ENCODE peak calls at places on chromosome 16, in seven cellular contexts. L is HCT116, B is HepG2, C is GM12878, S is K562, K is SK-N-SH, U is endothelial cell of umbilical vein. W is an unnamed sample.
A peak's percentile ranks its signal among the peaks of the same experiment; 100 is the strongest.

GRCh38 chr16:68319185-68319908 is 8.5 kb downstream of the PRMT7 start:
- DNase-seq in B (no peak), L (no peak), S (no peak), U (no peak), K (no peak), C (no peak), W (no peak)

GRCh38 chr16:87303431-87303930 is 13.7 kb downstream of the C16orf95 start:
- DNase-seq in K (no peak), L (no peak), U (no peak), B (peak; percentile 25), C (no peak), S (peak; percentile 53), W (no peak)

GRCh38 chr16:89595330-89596060 is 17.9 kb upstream of the DPEP1 start:
- DNase-seq in K (no peak), B (no peak), L (no peak), U (no peak), S (no peak), C (no peak), W (no peak)

GRCh38 chr16:50838165-50838564 is 96.3 kb downstream of the CYLD start:
- DNase-seq in U (no peak), B (no peak), S (no peak), C (no peak), K (no peak), L (no peak), W (no peak)

GRCh38 chr16:3349175-3349574 is 6.5 kb upstream of the OR2C1 start:
- DNase-seq in B (no peak), U (no peak), K (peak; percentile 7), S (no peak), C (no peak), L (no peak), W (no peak)

GRCh38 chr16:86783626-86784266 is 205.4 kb downstream of the FOXL1 start:
- DNase-seq in S (no peak), K (no peak), L (no peak), B (no peak), U (no peak), C (no peak), W (no peak)

GRCh38 chr16:27407158-27407557 is 5.2 kb downstream of the IL21R start:
- DNase-seq in U (no peak), C (no peak), L (no peak), B (no peak), K (no peak), S (no peak), W (no peak)

GRCh38 chr16:50735629-50736122 is 6.2 kb upstream of the CYLD start:
- DNase-seq in B (no peak), K (no peak), C (peak; percentile 81), S (no peak), U (no peak), L (no peak), W (no peak)

GRCh38 chr16:75073551-75074414 is 42.8 kb downstream of the LDHD start:
- DNase-seq in U (no peak), S (no peak), C (no peak), L (no peak), B (no peak), K (no peak), W (no peak)

GRCh38 chr16:31382485-31383161 is 10.5 kb upstream of the ITGAD start:
- DNase-seq in S (peak; percentile 71), L (peak; percentile 33), C (no peak), B (peak; percentile 42), U (peak; percentile 35), K (peak; percentile 71), W (peak; percentile 89)

GRCh38 chr16:84479716-84480450 is 24.6 kb downstream of the MEAK7 start:
- DNase-seq in B (no peak), C (no peak), L (no peak), K (no peak), S (no peak), U (no peak), W (no peak)

GRCh38 chr16:84483882-84484565 is 20.4 kb downstream of the MEAK7 start:
- DNase-seq in K (no peak), U (no peak), C (no peak), B (no peak), S (no peak), L (no peak), W (no peak)

GRCh38 chr16:84482001-84482891 is 22.2 kb downstream of the MEAK7 start:
- DNase-seq in L (no peak), B (no peak), K (peak; percentile 66), S (no peak), C (no peak), U (peak; percentile 52), W (no peak)

GRCh38 chr16:84482951-84483881 is 21.2 kb downstream of the MEAK7 start:
- DNase-seq in K (no peak), S (no peak), C (no peak), L (no peak), B (no peak), U (no peak), W (no peak)

DNA sequence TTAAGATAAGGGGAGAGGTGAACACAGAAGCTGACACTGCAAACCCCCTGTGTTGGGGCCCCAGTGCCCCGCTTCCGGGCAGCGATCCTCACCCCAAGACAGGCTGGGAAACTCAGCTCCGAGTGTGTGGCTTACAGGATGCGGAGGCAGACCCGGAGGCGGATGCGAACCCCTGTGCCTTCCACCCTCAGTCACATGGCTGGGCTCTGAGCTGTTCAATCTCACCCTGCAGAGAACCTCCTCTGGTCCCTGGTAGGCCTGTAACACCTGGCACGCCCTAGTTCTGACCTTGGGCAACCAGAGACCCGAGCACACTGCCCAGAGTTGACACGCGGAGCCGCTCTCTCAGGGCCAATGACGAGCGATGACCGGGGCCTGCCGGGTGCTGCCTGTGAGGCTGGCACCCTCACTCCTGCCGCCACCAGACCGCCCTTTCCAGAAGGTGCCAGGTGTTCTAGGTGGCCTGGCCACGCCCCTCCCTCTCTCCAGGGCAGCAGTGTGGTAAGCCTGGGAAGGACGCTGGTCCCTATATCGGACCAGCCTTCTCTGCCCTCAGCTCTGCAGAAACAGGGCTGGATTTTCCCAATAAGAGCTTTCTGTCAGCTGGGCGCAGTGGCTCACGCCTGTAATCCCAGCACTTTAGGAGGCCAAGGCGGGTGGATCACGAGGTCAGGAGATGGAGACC is 23.3 kb downstream of the MEAK7 start:
- DNase-seq in K (no peak), L (no peak), U (no peak), B (no peak), S (no peak), C (no peak), W (no peak)
- H3K27ac ChIP-seq in K (no peak overlapping the region), L (no peak overlapping the region), U (no peak overlapping the region), B (no peak overlapping the region), S (no peak overlapping the region), C (no peak overlapping the region), W (no peak overlapping the region)

GRCh38 chr16:57689772-57690558 is 4.6 kb upstream of the DRC7 start:
- DNase-seq in C (peak; percentile 57), B (no peak), S (peak; percentile 89), U (peak; percentile 14), K (no peak), L (no peak), W (peak; percentile 27)

GRCh38 chr16:57686577-57686976 is 8.0 kb upstream of the DRC7 start:
- DNase-seq in C (no peak), L (no peak), U (no peak), B (no peak), S (no peak), K (no peak), W (no peak)

GRCh38 chr16:57690782-57691471 is 3.7 kb upstream of the DRC7 start:
- DNase-seq in B (no peak), K (no peak), U (no peak), C (no peak), L (no peak), S (peak; percentile 65), W (no peak)

GRCh38 chr16:57688487-57688986 is 6.1 kb upstream of the DRC7 start:
- DNase-seq in K (no peak), B (no peak), C (no peak), S (no peak), U (no peak), L (no peak), W (no peak)

GRCh38 chr16:57688987-57689771 is 5.4 kb upstream of the DRC7 start:
- DNase-seq in L (no peak), C (no peak), S (no peak), K (peak; percentile 30), U (no peak), B (no peak), W (no peak)
- H3K4me2 ChIP-seq in L (no peak overlapping the region), C (peak overlapping the region; percentile 10), S (peak overlapping the region; percentile 74), K (no peak overlapping the region), U (no peak overlapping the region), B (peak overlapping the region; percentile 55), W (no peak overlapping the region)

GRCh38 chr16:10641953-10642949 is 52.5 kb downstream of the TEKT5 start:
- DNase-seq in L (no peak), C (no peak), S (no peak), K (no peak), B (peak; percentile 60), U (no peak), W (peak; percentile 76)
- TF ChIP-seq POLR2AphosphoS5 in L (no peak), C (no peak), S (no peak), K (no peak), B (no peak), U (no peak), W (no peak)

GRCh38 chr16:66551788-66552287 is 538 bp upstream of the CKLF start:
- DNase-seq in C (no peak), K (no peak), L (no peak), B (no peak), U (no peak), S (no peak), W (no peak)
- H3K27ac ChIP-seq in C (peak overlapping the region; percentile 33), K (peak overlapping the region; percentile 78), L (peak overlapping the region; percentile 88), B (peak overlapping the region; percentile 87), U (peak overlapping the region; percentile 65), S (peak overlapping the region; percentile 97), W (no peak overlapping the region)

DNA sequence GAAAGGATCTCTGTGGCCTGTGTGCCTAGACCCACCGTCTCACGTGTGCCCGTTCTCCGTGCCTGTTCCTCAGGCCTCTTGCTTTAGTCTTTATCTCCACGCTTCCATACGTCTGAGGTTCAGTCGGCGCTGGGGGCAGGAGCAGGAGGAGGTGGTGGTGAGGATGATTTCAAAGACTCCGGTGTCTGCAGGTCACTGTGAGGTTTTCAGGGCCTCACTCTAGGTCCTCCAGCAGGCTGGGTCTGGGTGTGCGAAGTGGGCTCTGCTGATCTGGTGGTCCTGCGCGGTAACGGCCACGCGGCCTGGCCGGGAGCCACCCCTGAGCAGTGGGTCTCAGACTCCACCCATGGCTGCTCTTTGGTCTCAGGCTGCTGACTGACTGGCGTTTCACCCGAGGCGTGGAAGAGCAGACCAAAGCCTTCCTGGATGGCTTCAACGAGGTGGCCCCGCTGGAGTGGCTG is 14.4 kb upstream of the CLEC18A start:
- DNase-seq in S (no peak), K (no peak), L (no peak), U (no peak), B (no peak), C (no peak), W (no peak)
- H3K4me2 ChIP-seq in S (no peak overlapping the region), K (no peak overlapping the region), L (no peak overlapping the region), U (no peak overlapping the region), B (no peak overlapping the region), C (no peak overlapping the region), W (no peak overlapping the region)

DNA sequence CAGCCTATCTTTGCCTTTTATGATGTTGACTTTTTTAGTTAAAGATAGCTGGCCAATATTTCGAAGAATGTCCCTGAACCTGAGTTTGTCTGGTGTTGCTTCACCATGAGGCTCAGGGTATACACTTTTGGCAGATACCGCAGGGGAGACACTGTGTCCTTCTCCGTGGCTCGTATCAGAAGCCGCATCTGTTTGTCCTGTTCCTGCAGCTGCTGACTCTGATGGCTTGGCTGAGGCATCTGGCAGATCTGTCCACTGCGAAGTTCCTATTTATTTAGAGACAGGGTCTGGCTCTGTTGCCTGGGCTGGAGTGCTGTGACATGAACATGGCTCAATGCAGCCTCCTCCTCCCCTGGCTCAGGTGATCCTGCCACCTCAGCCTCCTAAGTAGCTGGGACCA is 93.5 kb downstream of the CRISPLD2 start:
- DNase-seq in U (no peak), K (peak; percentile 73), S (peak; percentile 55), L (no peak), B (no peak), C (no peak), W (no peak)
- TF ChIP-seq POLR2AphosphoS5 in U (no peak), K (no peak), S (no peak), L (no peak), B (no peak), C (no peak), W (no peak)